ENCODE peak calls at places on chromosomes 7 and 10, in six cellular contexts. G is activated T-cell treated with anti-CD3 and anti-CD28 coated beads for 1 hour, X is right cardiac atrium, C is NCI-H345, P is aorta, B is kidney. T is an unnamed sample.

GRCh38 chr7:119228482-119228881 is 1004.0 kb downstream of the ANKRD7 start:
- DNase-seq in G (no peak), C (no peak), P (no peak), X (no peak), B (no peak), T (no peak)

GRCh38 chr7:31080112-31080511 is 28.0 kb downstream of the ADCYAP1R1 start:
- DNase-seq in P (no peak), C (no peak), X (no peak), B (peak), G (no peak), T (no peak)

GRCh38 chr7:47576031-47576908 is 5.6 kb downstream of the TNS3 start:
- DNase-seq in X (peak), C (no peak), P (no peak), G (no peak), B (no peak), T (no peak)

GRCh38 chr7:148230883-148231282 is 359.7 kb upstream of the C7orf33 start:
- DNase-seq in B (no peak), X (no peak), C (no peak), P (no peak), G (no peak), T (no peak)

GRCh38 chr10:96670786-96671185 is 49.5 kb downstream of the PIK3AP1 start:
- DNase-seq in C (peak), P (no peak), X (no peak), G (no peak), B (no peak), T (no peak)

GRCh38 chr7:2680792-2681490 is 7.1 kb upstream of the AMZ1 start:
- DNase-seq in C (no peak), G (peak), X (peak), B (peak), P (peak), T (peak)

GRCh38 chr7:139423091-139423490 is 60.4 kb downstream of the KLRG2 start:
- DNase-seq in C (no peak), P (no peak), B (no peak), X (no peak), G (no peak), T (no peak)

GRCh38 chr10:1155791-1156615 is 99.8 kb downstream of the WDR37 start:
- DNase-seq in C (no peak), P (no peak), B (no peak), X (peak), G (no peak), T (no peak)

GRCh38 chr10:94038024-94038423 is 44.3 kb downstream of the PLCE1 start:
- DNase-seq in G (no peak), C (no peak), P (no peak), B (no peak), X (no peak), T (peak)

GRCh38 chr10:34010891-34011290 is 676.4 kb upstream of the NRP1 start:
- DNase-seq in G (no peak), P (no peak), B (no peak), C (no peak), X (no peak), T (no peak)

GRCh38 chr7:130351664-130352015 is 7.0 kb downstream of the CPA5 start:
- DNase-seq in P (no peak), G (no peak), C (peak), X (peak), B (no peak), T (no peak)

GRCh38 chr7:30681262-30682130 is 760 bp downstream of the CRHR2 start:
- DNase-seq in X (no peak), C (no peak), P (no peak), B (no peak), G (no peak), T (no peak)

GRCh38 chr10:30070001-30070759 is 10.8 kb upstream of the JCAD start:
- DNase-seq in B (no peak), X (peak), P (no peak), G (no peak), C (no peak), T (no peak)

GRCh38 chr10:64760371-64760770 is 1239.2 kb downstream of the REEP3 start:
- DNase-seq in X (no peak), B (no peak), C (no peak), G (no peak), P (no peak), T (peak)

GRCh38 chr7:47670738-47671137 is 88.8 kb upstream of the TNS3 start:
- DNase-seq in C (no peak), G (no peak), X (no peak), B (no peak), P (no peak), T (no peak)

GRCh38 chr7:139889186-139889871 is 60.3 kb downstream of the TBXAS1 start:
- DNase-seq in X (no peak), C (no peak), P (no peak), B (no peak), G (no peak), T (peak)

GRCh38 chr7:151014950-151015349 is 9.3 kb downstream of the ATG9B start:
- DNase-seq in C (no peak), X (no peak), P (no peak), G (no peak), B (no peak), T (peak)

T was measured in RWPE1.